ENCODE peak calls at places on chromosomes 1 and 21, in six cellular contexts. W, K, N, Q, L and T are unnamed samples.

GRCh38 chr1:232613752-232614381 is 16.1 kb downstream of the SIPA1L2 start:
- DNase-seq in K (no peak), W (no peak), L (peak), N (no peak), Q (no peak), T (no peak)

GRCh38 chr1:59452026-59452425 is 155.1 kb downstream of the FGGY start:
- DNase-seq in K (no peak), Q (no peak), L (no peak), W (no peak), N (no peak), T (no peak)

GRCh38 chr1:209769171-209769904 is 13.5 kb downstream of the TRAF3IP3 start:
- DNase-seq in N (peak), L (no peak), Q (peak), W (no peak), K (no peak), T (no peak)

GRCh38 chr21:34243562-34243961 is 120.2 kb upstream of the KCNE2 start:
- DNase-seq in W (no peak), K (no peak), Q (no peak), N (peak), L (peak), T (no peak)

GRCh38 chr1:219099307-219099706 is 74.4 kb upstream of the LYPLAL1 start:
- DNase-seq in Q (no peak), N (no peak), L (no peak), W (no peak), K (no peak), T (no peak)

GRCh38 chr1:59879556-59879955 is 47.0 kb downstream of the CYP2J2 start:
- DNase-seq in K (no peak), W (no peak), Q (no peak), L (peak), N (peak), T (peak)

GRCh38 chr1:25232866-25233784 is 823 bp upstream of the SYF2 start:
- DNase-seq in Q (peak), L (peak), K (no peak), W (peak), N (peak), T (peak)

GRCh38 chr21:33761104-33762036 is 119.1 kb downstream of the ITSN1 start:
- DNase-seq in L (no peak), W (no peak), N (peak), Q (no peak), K (no peak), T (no peak)

GRCh38 chr1:185292237-185292636 is 24.8 kb downstream of the IVNS1ABP start:
- DNase-seq in K (no peak), L (no peak), N (no peak), W (no peak), Q (no peak), T (no peak)

GRCh38 chr1:56434659-56435202 is 144.6 kb downstream of the PLPP3 start:
- DNase-seq in N (no peak), W (no peak), Q (no peak), K (no peak), L (no peak), T (no peak)

GRCh38 chr1:205546541-205546940 is 42.1 kb downstream of the CDK18 start:
- DNase-seq in L (no peak), Q (no peak), K (no peak), N (no peak), W (no peak), T (no peak)

GRCh38 chr1:244046907-244047738 is 4.0 kb upstream of the ZBTB18 start:
- DNase-seq in N (peak), K (no peak), Q (no peak), L (no peak), W (no peak), T (no peak)

GRCh38 chr1:171310661-171311087 is 3.3 kb upstream of the FMO4 start:
- DNase-seq in K (no peak), L (no peak), N (no peak), W (no peak), Q (no peak), T (no peak)

GRCh38 chr1:29133861-29134694 is 10.4 kb upstream of the TMEM200B start:
- DNase-seq in Q (no peak), L (no peak), W (no peak), N (no peak), K (no peak), T (no peak)

GRCh38 chr1:113333056-113333455 is 57.3 kb upstream of the MAGI3 start:
- DNase-seq in L (no peak), K (no peak), Q (no peak), W (no peak), N (no peak), T (no peak)

GRCh38 chr1:116878804-116879477 is 30.8 kb upstream of the PTGFRN start:
- DNase-seq in Q (no peak), N (peak), W (no peak), L (peak), K (no peak), T (no peak)

GRCh38 chr21:46180079-46180722 is 4.1 kb downstream of the SPATC1L start:
- DNase-seq in L (no peak), K (no peak), W (no peak), Q (no peak), N (no peak), T (no peak)

GRCh38 chr1:174023438-174023837 is 1.3 kb upstream of the RC3H1 start:
- DNase-seq in W (no peak), K (no peak), N (peak), Q (no peak), L (no peak), T (no peak)

GRCh38 chr1:67780637-67781036 is 52.6 kb downstream of the GNG12 start:
- DNase-seq in W (no peak), L (no peak), N (no peak), Q (no peak), K (no peak), T (no peak)

GRCh38 chr1:16019580-16020277 is 1.9 kb upstream of the HSPB7 start:
- DNase-seq in Q (no peak), K (no peak), W (peak), L (no peak), N (no peak), T (no peak)

GRCh38 chr1:152786077-152786476 is at the start of gene LCE1E:
- DNase-seq in N (no peak), K (no peak), W (no peak), L (peak), Q (no peak), T (no peak)

GRCh38 chr1:191432817-191433216 is 725.4 kb upstream of the RGS18 start:
- DNase-seq in Q (no peak), K (no peak), L (no peak), N (no peak), W (no peak), T (no peak)

GRCh38 chr1:94790246-94790645 is 29.9 kb upstream of the SLC44A3 start:
- DNase-seq in L (no peak), W (no peak), Q (no peak), K (no peak), N (no peak), T (no peak)

GRCh38 chr1:237873487-237873927 is 17.2 kb downstream of the ZP4 start:
- DNase-seq in L (no peak), K (no peak), N (no peak), Q (no peak), W (no peak), T (no peak)

GRCh38 chr1:67966666-67967009 is 83.8 kb downstream of the DIRAS3 start:
- DNase-seq in Q (no peak), K (no peak), W (no peak), N (no peak), L (peak), T (no peak)

GRCh38 chr1:27887215-27888035 is 15.1 kb downstream of the THEMIS2 start:
- DNase-seq in W (no peak), L (no peak), Q (no peak), K (no peak), N (no peak), T (no peak)

GRCh38 chr21:14773777-14774345 is 227.7 kb upstream of the SAMSN1 start:
- DNase-seq in N (peak), Q (peak), W (no peak), K (no peak), L (peak), T (peak)

GRCh38 chr1:177274687-177275211 is 104.0 kb downstream of the BRINP2 start:
- DNase-seq in K (no peak), L (peak), W (no peak), N (no peak), Q (no peak), T (no peak)

GRCh38 chr1:42923367-42924248 is 35.1 kb downstream of the SLC2A1 start:
- DNase-seq in L (no peak), Q (no peak), K (no peak), W (no peak), N (no peak), T (no peak)

GRCh38 chr21:35316933-35317332 is 267.8 kb upstream of the RUNX1 start:
- DNase-seq in L (no peak), K (no peak), Q (no peak), W (no peak), N (no peak), T (no peak)